ENCODE peak calls at places on chromosomes 11 and 22, in four cellular contexts. One of them, this sample, is unnamed.

GRCh38 chr11:26319906-26320305 is 12.0 kb upstream of the ANO3 start:
- DNase-seq in H54: no peak
- DNase-seq in ovary: no peak
- DNase-seq in heart left ventricle: no peak
- DNase-seq in this sample: no peak

GRCh38 chr22:46078241-46079092 is 71.9 kb upstream of the PPARA start:
- DNase-seq in heart left ventricle: peak; percentile 79
- DNase-seq in ovary: peak; percentile 80
- DNase-seq in H54: no peak
- DNase-seq in this sample: peak; percentile 50

GRCh38 chr11:69640995-69641581 is at the start of gene CCND1:
- DNase-seq in H54: peak; percentile 69
- DNase-seq in heart left ventricle: peak; percentile 83
- DNase-seq in ovary: no peak
- DNase-seq in this sample: no peak

GRCh38 chr11:27234043-27234668 is 128.9 kb downstream of the CCDC34 start:
- DNase-seq in heart left ventricle: peak; percentile 21
- DNase-seq in H54: peak; percentile 57
- DNase-seq in ovary: no peak
- DNase-seq in this sample: peak; percentile 38

GRCh38 chr11:120500414-120500936 is 11.1 kb upstream of the GRIK4 start:
- DNase-seq in H54: no peak
- DNase-seq in ovary: no peak
- DNase-seq in heart left ventricle: peak; percentile 32
- DNase-seq in this sample: peak; percentile 23

GRCh38 chr11:78465169-78465942 is 47.7 kb upstream of the GAB2 start:
- DNase-seq in heart left ventricle: no peak
- DNase-seq in H54: no peak
- DNase-seq in ovary: no peak
- DNase-seq in this sample: no peak

GRCh38 chr22:30305906-30306628 is 16.8 kb upstream of the CASTOR1 start:
- DNase-seq in H54: no peak
- DNase-seq in ovary: no peak
- DNase-seq in heart left ventricle: no peak
- DNase-seq in this sample: no peak

GRCh38 chr11:12800032-12800671 is 125.9 kb downstream of the TEAD1 start:
- DNase-seq in heart left ventricle: no peak
- DNase-seq in H54: peak; percentile 57
- DNase-seq in ovary: no peak
- DNase-seq in this sample: no peak

GRCh38 chr11:101765932-101766331 is 148.9 kb upstream of the CEP126 start:
- DNase-seq in heart left ventricle: no peak
- DNase-seq in H54: no peak
- DNase-seq in ovary: no peak
- DNase-seq in this sample: no peak

GRCh38 chr22:27933186-27933983 is 14.3 kb upstream of the PITPNB start:
- DNase-seq in ovary: no peak
- DNase-seq in heart left ventricle: no peak
- DNase-seq in H54: no peak
- DNase-seq in this sample: no peak

GRCh38 chr11:57303280-57303989 is 21.3 kb downstream of the TNKS1BP1 start:
- DNase-seq in H54: no peak
- DNase-seq in ovary: no peak
- DNase-seq in heart left ventricle: no peak
- DNase-seq in this sample: no peak

GRCh38 chr11:37712246-37712645 is 1114.2 kb upstream of the RAG2 start:
- DNase-seq in ovary: no peak
- DNase-seq in H54: no peak
- DNase-seq in heart left ventricle: no peak
- DNase-seq in this sample: no peak

GRCh38 chr22:17990167-17990566 is 34.2 kb downstream of the MICAL3 start:
- DNase-seq in heart left ventricle: no peak
- DNase-seq in ovary: no peak
- DNase-seq in H54: no peak
- DNase-seq in this sample: no peak

GRCh38 chr22:45731041-45731797 is 59.6 kb downstream of the ATXN10 start:
- DNase-seq in heart left ventricle: no peak
- DNase-seq in ovary: no peak
- DNase-seq in H54: peak; percentile 19
- DNase-seq in this sample: no peak

GRCh38 chr11:67312187-67313021 is 9.1 kb downstream of the SSH3 start:
- DNase-seq in ovary: no peak
- DNase-seq in heart left ventricle: no peak
- DNase-seq in H54: no peak
- DNase-seq in this sample: no peak
- TF ChIP-seq POLR2A in ovary: no peak
- TF ChIP-seq POLR2A in heart left ventricle: no peak
- TF ChIP-seq POLR2A in H54: no peak
- TF ChIP-seq POLR2A in this sample: no peak

GRCh38 chr11:94494200-94494545 is 389 bp downstream of the ANKRD49 start:
- DNase-seq in H54: no peak
- DNase-seq in ovary: no peak
- DNase-seq in heart left ventricle: no peak
- DNase-seq in this sample: no peak

GRCh38 chr11:94493146-94493442 is 550 bp downstream of the MRE11 start:
- DNase-seq in H54: no peak
- DNase-seq in ovary: no peak
- DNase-seq in heart left ventricle: no peak
- DNase-seq in this sample: no peak

DNA sequence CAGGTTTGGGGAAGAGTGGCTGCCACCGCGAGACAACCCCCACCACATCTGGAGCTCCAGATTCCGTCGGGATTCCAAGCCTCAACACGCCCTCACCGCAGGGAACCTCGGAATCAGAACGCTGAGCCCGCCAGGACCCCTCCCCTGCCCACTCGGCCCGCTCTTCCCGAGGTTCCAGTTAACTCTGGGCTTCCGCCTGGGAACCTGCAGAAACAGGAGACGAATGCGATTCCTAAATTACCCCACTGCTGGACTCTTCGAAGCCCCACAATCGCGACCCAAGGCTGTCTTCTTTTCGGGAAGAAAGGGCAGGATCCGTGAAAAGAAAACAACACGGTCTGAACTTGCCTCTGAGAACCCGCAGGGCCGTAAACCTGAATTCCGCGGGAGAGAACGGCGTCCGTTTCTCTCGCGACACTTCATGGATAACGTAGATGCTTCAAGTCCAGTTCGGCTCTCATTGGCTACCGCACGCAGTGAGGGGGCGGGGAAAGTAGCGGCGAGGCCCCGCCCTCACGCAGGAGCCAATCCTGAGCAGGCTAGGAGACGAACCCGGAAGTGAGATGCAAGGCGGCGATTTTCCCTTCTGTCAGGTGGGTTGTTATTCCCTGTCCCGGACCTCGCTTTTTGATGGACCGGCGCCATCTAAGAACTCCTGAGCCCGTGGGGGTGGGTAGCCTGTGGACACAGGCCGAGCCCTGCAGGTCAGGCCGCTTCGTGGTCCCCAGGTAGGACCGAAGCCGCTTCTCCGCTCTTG is at the start of the genes ANKRD49 and MRE11:
- DNase-seq in ovary: peak; percentile 98
- DNase-seq in H54: peak; percentile 59
- DNase-seq in heart left ventricle: peak; percentile 96
- DNase-seq in this sample: peak; percentile 96
- TF ChIP-seq POLR2A in ovary: peak; percentile 63
- TF ChIP-seq POLR2A in H54: peak; percentile 33
- TF ChIP-seq POLR2A in heart left ventricle: no peak
- TF ChIP-seq POLR2A in this sample: peak; percentile 32

GRCh38 chr11:2650343-2650867 is 49.4 kb downstream of the KCNQ1OT1 start:
- DNase-seq in ovary: no peak
- DNase-seq in H54: no peak
- DNase-seq in heart left ventricle: no peak
- DNase-seq in this sample: no peak
- TF ChIP-seq POLR2A in ovary: no peak
- TF ChIP-seq POLR2A in H54: no peak
- TF ChIP-seq POLR2A in heart left ventricle: no peak
- TF ChIP-seq POLR2A in this sample: no peak

GRCh38 chr11:133956650-133957633 is at the start of gene IGSF9B:
- DNase-seq in ovary: peak; percentile 80
- DNase-seq in heart left ventricle: peak; percentile 89
- DNase-seq in H54: peak; percentile 97
- DNase-seq in this sample: peak; percentile 63

GRCh38 chr11:133953571-133953970 is 3.2 kb downstream of the IGSF9B start:
- DNase-seq in H54: no peak
- DNase-seq in heart left ventricle: no peak
- DNase-seq in ovary: no peak
- DNase-seq in this sample: no peak

GRCh38 chr11:133955945-133956421 is 785 bp downstream of the IGSF9B start:
- DNase-seq in ovary: no peak
- DNase-seq in H54: no peak
- DNase-seq in heart left ventricle: no peak
- DNase-seq in this sample: no peak

GRCh38 chr11:133953999-133954398 is 2.8 kb downstream of the IGSF9B start:
- DNase-seq in heart left ventricle: no peak
- DNase-seq in H54: no peak
- DNase-seq in ovary: no peak
- DNase-seq in this sample: no peak

DNA sequence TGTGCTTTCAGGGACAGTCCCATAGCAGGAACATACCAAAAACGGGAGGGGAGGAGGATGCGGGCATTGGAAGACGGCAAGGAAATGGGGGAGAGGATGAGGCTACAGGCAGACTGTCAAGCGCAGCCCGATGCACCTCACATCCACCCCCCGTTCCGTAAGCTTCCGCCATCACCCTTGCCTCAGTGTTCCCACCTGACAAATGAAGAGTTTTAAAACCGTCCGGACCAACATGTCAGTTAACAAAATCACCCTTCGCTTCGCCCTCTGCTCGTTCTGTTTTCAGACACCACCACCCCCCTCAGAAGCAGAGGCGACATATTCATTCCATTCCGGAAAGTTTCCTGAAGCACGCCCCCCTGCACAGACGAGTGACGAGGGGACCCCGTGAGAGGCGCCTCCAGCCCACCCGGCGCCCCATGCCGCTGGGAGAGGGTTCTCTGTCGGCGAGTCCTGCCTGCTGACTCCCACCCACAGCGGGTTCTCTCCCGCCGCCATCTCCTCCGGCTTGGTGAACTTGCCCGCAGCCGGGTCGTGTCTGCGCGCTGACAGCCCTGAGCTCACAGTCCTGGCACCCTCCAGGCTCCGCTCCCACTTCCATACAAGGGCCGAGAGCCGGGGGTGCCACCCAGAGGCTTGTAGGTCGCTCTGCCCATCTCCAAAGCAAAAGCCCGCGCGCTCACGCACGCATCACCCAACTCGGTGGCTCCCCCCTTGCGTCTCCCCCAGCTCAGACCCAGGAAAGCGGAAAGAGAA is 1.5 kb downstream of the IGSF9B start:
- DNase-seq in ovary: peak; percentile 32
- DNase-seq in heart left ventricle: peak; percentile 81
- DNase-seq in H54: no peak
- DNase-seq in this sample: no peak
- TF ChIP-seq POLR2A in ovary: no peak
- TF ChIP-seq POLR2A in heart left ventricle: peak; percentile 86
- TF ChIP-seq POLR2A in H54: no peak
- TF ChIP-seq POLR2A in this sample: no peak

GRCh38 chr11:68051191-68052136 is 12.6 kb downstream of the TCIRG1 start:
- DNase-seq in H54: no peak
- DNase-seq in ovary: peak; percentile 19
- DNase-seq in heart left ventricle: peak; percentile 10
- DNase-seq in this sample: no peak
- TF ChIP-seq POLR2A in H54: no peak
- TF ChIP-seq POLR2A in ovary: no peak
- TF ChIP-seq POLR2A in heart left ventricle: no peak
- TF ChIP-seq POLR2A in this sample: no peak

This sample was measured in tibial nerve.